ENCODE peak calls at places on chromosome 4, in ten cellular contexts. A is pancreas; E is GM12892; L is stimulated activated CD4-positive, alpha-beta T cell treated with anti-CD3 and anti-CD28 coated beads, Interleukin-15, amount 100 ng/mL, for 24 hours; D is AG08395; V is T-helper 9 cell; Z is GM03348; U is T-helper 2 cell; X is cerebellum; J is naive thymus-derived CD8-positive, alpha-beta T cell. P is an unnamed sample.

GRCh38 chr4:173191623-173192041 is 23.0 kb downstream of the GALNT7 start:
- DNase-seq in A (no peak), E (no peak), L (no peak), D (peak; percentile 11), V (no peak), Z (no peak), U (no peak), X (no peak), J (no peak), P (no peak)

GRCh38 chr4:28443786-28444412 is 1583.3 kb downstream of the STIM2 start:
- DNase-seq in A (peak; percentile 69), E (no peak), L (no peak), D (no peak), V (no peak), Z (no peak), U (no peak), X (no peak), J (no peak), P (no peak)

GRCh38 chr4:139617702-139618490 is 47.7 kb upstream of the MGST2 start:
- DNase-seq in A (no peak), E (no peak), L (no peak), D (no peak), V (no peak), Z (peak; percentile 19), U (no peak), X (no peak), J (no peak), P (no peak)

GRCh38 chr4:168501407-168501806 is 4.6 kb downstream of the PALLD start:
- DNase-seq in A (peak; percentile 48), E (no peak), L (no peak), D (no peak), V (no peak), Z (no peak), U (no peak), X (no peak), J (no peak), P (no peak)

GRCh38 chr4:87819281-87819919 is 13.4 kb upstream of the MEPE start:
- DNase-seq in A (no peak), E (no peak), L (no peak), D (peak; percentile 38), V (no peak), Z (peak; percentile 60), U (no peak), X (no peak), J (no peak), P (no peak)

GRCh38 chr4:39763714-39764572 is 66.0 kb downstream of the UBE2K start:
- DNase-seq in A (no peak), E (no peak), L (no peak), D (no peak), V (no peak), Z (no peak), U (no peak), X (no peak), J (no peak), P (no peak)

GRCh38 chr4:10106421-10107039 is 10.1 kb downstream of the WDR1 start:
- DNase-seq in A (no peak), E (no peak), L (peak; percentile 87), D (peak; percentile 97), V (peak; percentile 57), Z (peak; percentile 94), U (peak; percentile 35), X (no peak), J (peak; percentile 61), P (peak; percentile 96)

GRCh38 chr4:7774301-7775019 is 165.2 kb downstream of the AFAP1 start:
- DNase-seq in A (no peak), E (no peak), L (no peak), D (no peak), V (no peak), Z (no peak), U (no peak), X (no peak), J (no peak), P (no peak)

GRCh38 chr4:115113382-115114106 is at the start of gene NDST4:
- DNase-seq in A (no peak), E (no peak), L (no peak), D (peak; percentile 9), V (no peak), Z (peak; percentile 7), U (no peak), X (no peak), J (no peak), P (no peak)

GRCh38 chr4:108532187-108532586 is 88.2 kb upstream of the RPL34 start:
- DNase-seq in A (no peak), E (no peak), L (no peak), D (no peak), V (no peak), Z (no peak), U (no peak), X (no peak), J (no peak), P (no peak)

GRCh38 chr4:102826105-102826889 is 1.1 kb downstream of the UBE2D3 start:
- DNase-seq in A (peak; percentile 9), E (no peak), L (no peak), D (no peak), V (no peak), Z (no peak), U (no peak), X (no peak), J (no peak), P (no peak)

GRCh38 chr4:80259012-80259411 is 7.5 kb upstream of the FGF5 start:
- DNase-seq in A (no peak), E (no peak), L (no peak), D (no peak), V (no peak), Z (no peak), U (no peak), X (no peak), J (no peak), P (no peak)

GRCh38 chr4:101232074-101232776 is 115.1 kb downstream of the PPP3CA start:
- DNase-seq in A (no peak), E (no peak), L (peak; percentile 31), D (peak; percentile 67), V (no peak), Z (peak; percentile 48), U (no peak), X (no peak), J (no peak), P (peak; percentile 42)

GRCh38 chr4:7844247-7844991 is 95.2 kb downstream of the AFAP1 start:
- DNase-seq in A (peak; percentile 52), E (peak; percentile 45), L (peak; percentile 86), D (peak; percentile 58), V (peak; percentile 63), Z (peak; percentile 69), U (peak; percentile 63), X (peak; percentile 51), J (peak; percentile 54), P (peak; percentile 71)

GRCh38 chr4:147157860-147158701 is 212.4 kb upstream of the TTC29 start:
- DNase-seq in A (no peak), E (no peak), L (no peak), D (peak; percentile 13), V (no peak), Z (peak; percentile 48), U (no peak), X (no peak), J (no peak), P (no peak)

GRCh38 chr4:112361181-112361791 is 64.1 kb downstream of the ALPK1 start:
- DNase-seq in A (no peak), E (no peak), L (no peak), D (no peak), V (no peak), Z (no peak), U (no peak), X (no peak), J (no peak), P (no peak)

GRCh38 chr4:3364634-3365314 is 72.0 kb downstream of the RGS12 start:
- DNase-seq in A (no peak), E (no peak), L (no peak), D (no peak), V (no peak), Z (no peak), U (no peak), X (no peak), J (no peak), P (no peak)

GRCh38 chr4:67198757-67199156 is 346.5 kb downstream of the CENPC start:
- DNase-seq in A (no peak), E (no peak), L (no peak), D (no peak), V (no peak), Z (no peak), U (no peak), X (no peak), J (no peak), P (peak; percentile 27)

GRCh38 chr4:8771258-8771590 is 100.4 kb downstream of the HMX1 start:
- DNase-seq in A (no peak), E (no peak), L (no peak), D (no peak), V (no peak), Z (no peak), U (peak; percentile 1), X (no peak), J (no peak), P (no peak)

GRCh38 chr4:108901271-108901670 is 138.4 kb upstream of the ETNPPL start:
- DNase-seq in A (no peak), E (no peak), L (no peak), D (peak; percentile 6), V (no peak), Z (no peak), U (no peak), X (no peak), J (no peak), P (no peak)

GRCh38 chr4:182324282-182324681 is 81.1 kb downstream of the TENM3 start:
- DNase-seq in A (no peak), E (no peak), L (no peak), D (no peak), V (no peak), Z (no peak), U (no peak), X (no peak), J (no peak), P (no peak)

GRCh38 chr4:39415678-39416283 is 9.1 kb downstream of the KLB start:
- DNase-seq in A (no peak), E (no peak), L (no peak), D (no peak), V (no peak), Z (peak; percentile 51), U (no peak), X (no peak), J (no peak), P (no peak)

GRCh38 chr4:41887821-41888699 is 47.2 kb upstream of the TMEM33 start:
- DNase-seq in A (no peak), E (no peak), L (peak; percentile 54), D (peak; percentile 27), V (peak; percentile 30), Z (peak; percentile 48), U (peak; percentile 20), X (no peak), J (peak; percentile 27), P (peak; percentile 19)

GRCh38 chr4:3016839-3017410 is 53.6 kb downstream of the GRK4 start:
- DNase-seq in A (no peak), E (no peak), L (no peak), D (no peak), V (no peak), Z (no peak), U (no peak), X (no peak), J (no peak), P (no peak)

GRCh38 chr4:110195561-110196205 is 2.7 kb downstream of the ELOVL6 start:
- DNase-seq in A (no peak), E (no peak), L (no peak), D (no peak), V (no peak), Z (no peak), U (no peak), X (peak; percentile 5), J (no peak), P (no peak)

GRCh38 chr4:168744021-168744420 is 247.2 kb downstream of the PALLD start:
- DNase-seq in A (no peak), E (no peak), L (no peak), D (no peak), V (no peak), Z (no peak), U (no peak), X (no peak), J (no peak), P (no peak)